ENCODE peak calls at places on chromosome 17, in nine cellular contexts. V is AG04450; E is ovary; Y is endothelial cell; A is endodermal cell; M is coronary artery; C is CD8-positive, alpha-beta T cell; I is fibroblast of the aortic adventitia; F is lung. P is an unnamed sample.

GRCh38 chr17:39144414-39144813 is 7.0 kb downstream of the PLXDC1 start:
- DNase-seq in F (peak), Y (no peak), C (no peak), A (no peak), V (peak), I (peak), M (no peak), E (peak), P (no peak)

GRCh38 chr17:65099941-65100315 is 37.2 kb upstream of the RGS9 start:
- DNase-seq in E (no peak), V (no peak), A (peak), M (no peak), C (peak), F (no peak), Y (no peak), I (peak), P (peak)

GRCh38 chr17:28916302-28916934 is 13.5 kb upstream of the DHRS13 start:
- DNase-seq in F (peak), A (peak), M (no peak), E (no peak), Y (peak), I (peak), C (no peak), V (no peak), P (no peak)

GRCh38 chr17:33233855-33234228 is 59.3 kb downstream of the ASIC2 start:
- DNase-seq in E (peak), M (no peak), V (no peak), A (no peak), Y (no peak), F (no peak), C (no peak), I (no peak), P (no peak)

GRCh38 chr17:45132569-45133463 is 501 bp upstream of the PLCD3 start:
- DNase-seq in Y (peak), M (peak), C (peak), V (no peak), A (peak), I (peak), F (peak), E (peak), P (peak)

GRCh38 chr17:19248923-19249574 is 11.9 kb downstream of the EPN2 start:
- DNase-seq in C (no peak), Y (no peak), M (no peak), I (peak), A (no peak), F (no peak), E (no peak), V (peak), P (no peak)

GRCh38 chr17:29618272-29619065 is 4.2 kb downstream of the CORO6 start:
- DNase-seq in Y (no peak), E (no peak), F (no peak), I (no peak), A (no peak), C (no peak), M (no peak), V (no peak), P (no peak)

GRCh38 chr17:62616993-62617893 is 10.2 kb upstream of the MRC2 start:
- DNase-seq in F (no peak), V (no peak), A (peak), E (no peak), Y (no peak), I (no peak), C (no peak), M (no peak), P (no peak)

GRCh38 chr17:37664214-37664613 is 21.0 kb upstream of the DDX52 start:
- DNase-seq in A (no peak), E (no peak), C (no peak), V (no peak), Y (no peak), F (no peak), I (no peak), M (no peak), P (no peak)

GRCh38 chr17:40442392-40443195 is 656 bp upstream of the IGFBP4 start:
- DNase-seq in M (no peak), E (no peak), I (peak), Y (no peak), A (no peak), F (no peak), C (no peak), V (no peak), P (no peak)

GRCh38 chr17:40443988-40444899 is 994 bp downstream of the IGFBP4 start:
- DNase-seq in E (peak), F (no peak), Y (no peak), I (peak), M (no peak), C (no peak), A (peak), V (no peak), P (no peak)

GRCh38 chr17:40440166-40440565 is 3.1 kb upstream of the IGFBP4 start:
- DNase-seq in F (no peak), M (no peak), E (no peak), Y (no peak), C (no peak), I (no peak), V (no peak), A (no peak), P (no peak)

GRCh38 chr17:40445769-40446468 is 2.7 kb downstream of the IGFBP4 start:
- DNase-seq in F (no peak), E (no peak), I (peak), A (no peak), V (no peak), M (no peak), C (no peak), Y (no peak), P (no peak)

DNA sequence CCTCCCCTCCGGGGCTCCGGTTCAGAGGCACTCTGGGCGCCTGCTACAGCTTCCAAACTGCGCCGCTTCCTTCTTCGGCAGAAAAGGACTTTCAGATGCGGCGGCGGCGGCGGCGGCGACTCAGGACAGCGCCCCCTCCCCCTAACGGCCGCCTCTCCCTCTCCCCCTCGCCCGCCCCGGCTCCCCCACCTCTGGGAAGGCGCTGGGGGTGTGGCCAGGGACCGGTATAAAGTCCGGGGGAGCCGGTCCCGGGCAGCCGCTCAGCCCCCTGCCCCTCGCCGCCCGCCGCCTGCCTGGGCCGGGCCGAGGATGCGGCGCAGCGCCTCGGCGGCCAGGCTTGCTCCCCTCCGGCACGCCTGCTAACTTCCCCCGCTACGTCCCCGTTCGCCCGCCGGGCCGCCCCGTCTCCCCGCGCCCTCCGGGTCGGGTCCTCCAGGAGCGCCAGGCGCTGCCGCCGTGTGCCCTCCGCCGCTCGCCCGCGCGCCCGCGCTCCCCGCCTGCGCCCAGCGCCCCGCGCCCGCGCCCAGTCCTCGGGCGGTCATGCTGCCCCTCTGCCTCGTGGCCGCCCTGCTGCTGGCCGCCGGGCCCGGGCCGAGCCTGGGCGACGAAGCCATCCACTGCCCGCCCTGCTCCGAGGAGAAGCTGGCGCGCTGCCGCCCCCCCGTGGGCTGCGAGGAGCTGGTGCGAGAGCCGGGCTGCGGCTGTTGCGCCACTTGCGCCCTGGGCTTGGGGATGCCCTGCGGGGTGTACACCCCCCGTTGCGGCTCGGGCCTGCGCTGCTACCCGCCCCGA is at the start of gene IGFBP4:
- DNase-seq in E (peak), A (peak), M (no peak), C (peak), Y (peak), F (peak), I (peak), V (no peak), P (peak)
- TF ChIP-seq CTCF in E (no peak), A (peak), M (peak), C (peak), Y (peak), F (peak), I (no peak), V (peak), P (peak)

GRCh38 chr17:50739098-50739497 is 19.7 kb downstream of the LUC7L3 start:
- DNase-seq in F (no peak), M (no peak), Y (no peak), V (no peak), C (no peak), E (no peak), I (no peak), A (peak), P (no peak)
- TF ChIP-seq CTCF in F (no peak), M (no peak), Y (no peak), V (no peak), C (no peak), E (no peak), I (no peak), A (no peak), P (no peak)

DNA sequence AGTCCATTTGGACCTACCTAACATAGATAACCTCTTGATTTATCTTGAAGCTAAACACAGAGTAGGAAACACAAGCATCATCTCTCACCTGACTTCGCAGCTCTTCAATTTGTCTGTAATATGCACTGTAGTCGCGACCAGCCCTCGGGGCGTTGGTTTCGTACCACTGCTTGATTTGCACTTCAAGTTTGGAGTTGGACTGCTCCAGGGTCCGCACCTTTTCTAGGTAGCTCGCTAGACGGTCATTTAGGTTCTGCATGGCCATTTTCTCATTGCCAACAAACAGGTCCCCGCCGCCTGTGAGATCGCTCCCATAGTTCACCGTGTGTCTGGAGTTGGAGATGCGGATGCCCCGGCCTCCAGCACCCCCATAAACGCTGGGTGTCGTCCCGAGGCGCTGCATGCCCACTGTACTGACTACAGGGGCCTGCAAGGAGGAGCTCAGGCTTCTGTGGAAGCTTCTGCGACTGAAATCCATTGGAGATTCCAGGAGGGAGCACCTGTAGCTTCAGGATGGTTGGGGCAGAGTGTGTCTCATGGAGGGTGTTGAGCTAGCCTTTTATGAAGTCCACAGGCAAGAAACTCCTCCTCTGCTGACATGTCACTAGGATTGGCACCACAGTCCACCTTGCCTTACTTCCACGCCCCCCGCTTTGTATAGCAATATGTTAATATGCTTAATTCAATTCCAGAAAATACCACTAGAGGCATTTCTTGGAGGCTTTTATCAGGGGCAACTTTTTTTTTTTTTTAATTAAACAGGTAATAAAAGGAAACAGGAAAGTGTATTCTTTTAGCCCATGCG is at the start of gene KRT20:
- DNase-seq in I (no peak), Y (no peak), A (no peak), E (no peak), V (no peak), C (no peak), F (no peak), M (no peak), P (no peak)
- TF ChIP-seq CTCF in I (peak), Y (peak), A (peak), E (no peak), V (no peak), C (no peak), F (no peak), M (no peak), P (no peak)

GRCh38 chr17:82915697-82916027 is 75.8 kb upstream of the ZNF750 start:
- DNase-seq in A (no peak), C (no peak), M (no peak), E (no peak), I (no peak), Y (no peak), F (no peak), V (no peak), P (no peak)

GRCh38 chr17:82918508-82918907 is 78.7 kb upstream of the ZNF750 start:
- DNase-seq in C (no peak), I (no peak), V (no peak), Y (no peak), M (no peak), F (no peak), E (no peak), A (no peak), P (no peak)

GRCh38 chr17:82915010-82915696 is 75.3 kb upstream of the ZNF750 start:
- DNase-seq in F (no peak), E (no peak), I (no peak), Y (no peak), V (no peak), C (no peak), M (no peak), A (no peak), P (no peak)

GRCh38 chr17:82920150-82920549 is 80.3 kb upstream of the ZNF750 start:
- DNase-seq in Y (no peak), M (no peak), E (no peak), F (no peak), C (no peak), I (no peak), V (no peak), A (no peak), P (no peak)

DNA sequence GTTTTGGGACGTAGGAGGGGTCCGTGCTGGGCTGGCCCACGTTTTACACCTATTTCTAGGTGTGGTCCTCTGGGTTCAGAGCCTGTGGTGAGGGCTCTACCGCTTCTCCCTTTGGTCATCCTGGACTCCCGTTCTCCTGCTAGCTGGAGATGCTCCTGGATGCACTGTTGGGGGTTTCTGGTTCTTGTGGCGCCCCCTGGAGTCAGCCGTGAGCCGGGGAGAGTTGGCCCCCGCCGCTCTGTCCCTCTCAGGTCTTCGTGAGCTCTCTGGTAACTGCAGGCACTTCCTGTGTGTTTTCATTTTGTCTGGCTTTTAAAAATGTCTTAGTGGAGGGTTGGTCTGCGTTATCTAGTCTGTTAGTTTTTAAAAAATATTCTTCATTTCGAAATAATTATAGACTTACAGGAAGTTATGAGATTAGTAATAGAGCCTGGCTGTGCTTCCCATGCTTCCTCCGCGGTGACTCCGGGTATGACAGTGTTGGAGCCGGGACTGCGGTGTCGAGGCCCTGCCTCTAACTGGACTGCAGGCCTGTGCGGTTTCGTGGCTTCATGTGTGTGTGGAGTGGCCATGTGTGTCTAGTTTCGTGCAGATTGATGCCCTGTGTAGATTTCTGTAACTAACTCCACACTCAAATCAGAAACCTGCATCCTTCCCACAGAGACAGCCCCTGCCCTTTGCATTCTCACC is 78.0 kb upstream of the ZNF750 start:
- DNase-seq in I (peak), M (no peak), F (no peak), A (peak), Y (peak), E (no peak), V (no peak), C (peak), P (no peak)
- TF ChIP-seq CTCF in I (peak), M (no peak), F (no peak), A (peak), Y (peak), E (no peak), V (peak), C (peak), P (peak)

DNA sequence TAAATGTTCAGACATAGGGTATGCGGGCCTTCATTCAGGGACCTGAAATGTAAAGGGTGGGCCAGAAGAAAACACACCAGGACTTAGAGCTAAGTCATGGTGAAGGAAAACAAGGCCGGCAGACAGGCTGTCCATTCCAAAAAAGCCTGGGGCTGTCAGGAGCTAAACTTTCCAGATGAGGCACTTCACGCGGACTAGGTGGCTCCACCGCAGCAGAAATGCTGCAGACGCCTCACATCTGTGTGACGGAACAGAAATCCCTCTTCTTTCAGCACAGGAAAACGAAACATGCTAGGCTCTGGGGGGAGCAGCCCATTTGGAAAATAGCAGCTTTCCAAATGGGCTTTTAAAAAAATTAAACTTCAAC is 88.7 kb downstream of the HS3ST3A1 start:
- DNase-seq in Y (no peak), E (peak), F (no peak), I (peak), M (no peak), A (no peak), V (no peak), C (no peak), P (no peak)
- TF ChIP-seq CTCF in Y (no peak), E (no peak), F (no peak), I (no peak), M (no peak), A (no peak), V (peak), C (no peak), P (no peak)